ENCODE peak calls at places on chromosomes 1 and 21, in six cellular contexts. F is IMR-90, N is adrenal gland, R is neural progenitor cell, Z is fibroblast of lung, B is sigmoid colon. V is an unnamed sample. For H3K9me3 and H3K4me1, the result is how much of the 10 kb centered on the place peaks cover.

GRCh38 chr1:116122955-116123757 is 12.0 kb downstream of the MAB21L3 start:
- DNase-seq in F (peak), N (no peak), R (no peak), Z (peak), B (no peak), V (no peak)

GRCh38 chr1:176959461-176959860 is 205.1 kb downstream of the ASTN1 start:
- DNase-seq in F (no peak), N (no peak), R (no peak), Z (no peak), B (no peak), V (no peak)

GRCh38 chr1:84247425-84248220 is 53.9 kb upstream of the SAMD13 start:
- DNase-seq in F (peak), N (no peak), R (no peak), Z (peak), B (no peak), V (peak)

GRCh38 chr1:64337476-64337875 is 132.5 kb upstream of the CACHD1 start:
- DNase-seq in F (no peak), N (no peak), R (no peak), Z (no peak), B (no peak), V (no peak)

GRCh38 chr1:193537266-193538003 is 351.0 kb upstream of the B3GALT2 start:
- DNase-seq in F (no peak), N (no peak), R (no peak), Z (no peak), B (no peak), V (peak)

GRCh38 chr1:46220808-46221207 is 17.7 kb downstream of the LURAP1 start:
- DNase-seq in F (no peak), N (no peak), R (no peak), Z (no peak), B (no peak), V (no peak)

GRCh38 chr1:119838255-119838654 is 27.0 kb upstream of the REG4 start:
- DNase-seq in F (peak), N (no peak), R (no peak), Z (no peak), B (no peak), V (no peak)

GRCh38 chr1:158067651-158068050 is 74.2 kb downstream of the KIRREL1 start:
- DNase-seq in F (peak), N (no peak), R (peak), Z (peak), B (peak), V (no peak)

GRCh38 chr1:110148961-110149360 is 1.3 kb upstream of the SLC6A17 start:
- DNase-seq in F (peak), N (no peak), R (peak), Z (no peak), B (no peak), V (peak)

GRCh38 chr1:231590453-231591198 is 36.0 kb upstream of the DISC1 start:
- DNase-seq in F (peak), N (peak), R (peak), Z (peak), B (peak), V (peak)

GRCh38 chr21:44892536-44893277 is 19.2 kb upstream of the PTTG1IP start:
- DNase-seq in F (peak), N (peak), R (peak), Z (peak), B (no peak), V (peak)

GRCh38 chr1:240492832-240493440 is 119.0 kb downstream of the GREM2 start:
- DNase-seq in F (peak), N (peak), R (peak), Z (peak), B (no peak), V (no peak)

GRCh38 chr21:41611966-41612606 is 104.1 kb upstream of the TMPRSS2 start:
- DNase-seq in F (peak), N (no peak), R (peak), Z (no peak), B (peak), V (no peak)

GRCh38 chr1:238399558-238399957 is 508.8 kb upstream of the ZP4 start:
- DNase-seq in F (no peak), N (no peak), R (peak), Z (no peak), B (no peak), V (no peak)

GRCh38 chr21:46418265-46418946 is 40.3 kb upstream of the DIP2A start:
- DNase-seq in F (no peak), N (no peak), R (no peak), Z (no peak), B (no peak), V (no peak)

GRCh38 chr1:77048615-77049005 is 170.6 kb downstream of the PIGK start:
- DNase-seq in F (no peak), N (no peak), R (no peak), Z (no peak), B (no peak), V (no peak)

GRCh38 chr1:241715435-241715834 is 63.4 kb downstream of the WDR64 start:
- DNase-seq in F (no peak), N (no peak), R (no peak), Z (no peak), B (no peak), V (no peak)

GRCh38 chr1:184903111-184903692 is 71.1 kb downstream of the NIBAN1 start:
- DNase-seq in F (no peak), N (no peak), R (no peak), Z (no peak), B (no peak), V (no peak)

GRCh38 chr1:67869233-67869632 is 36.0 kb upstream of the GNG12 start:
- DNase-seq in F (no peak), N (no peak), R (no peak), Z (no peak), B (no peak), V (no peak)

GRCh38 chr1:169707917-169708604 is 3.4 kb downstream of the SELL start:
- DNase-seq in F (no peak), N (no peak), R (no peak), Z (no peak), B (no peak), V (peak)

GRCh38 chr21:46667735-46668380 is 32.4 kb downstream of the PRMT2 start:
- DNase-seq in F (peak), N (no peak), R (peak), Z (peak), B (no peak), V (no peak)

GRCh38 chr1:230877139-230877923 is 9.0 kb upstream of the C1orf198 start:
- DNase-seq in F (peak), N (no peak), R (no peak), Z (peak), B (no peak), V (no peak)

GRCh38 chr21:41164981-41165650 is 2.8 kb upstream of the BACE2 start:
- DNase-seq in F (peak), N (no peak), R (no peak), Z (peak), B (no peak), V (no peak)

GRCh38 chr1:45370575-45370974 is 30.3 kb upstream of the MUTYH start:
- DNase-seq in F (no peak), N (no peak), R (no peak), Z (no peak), B (no peak), V (no peak)

GRCh38 chr21:42125571-42126544 is 54.7 kb downstream of the UMODL1 start:
- DNase-seq in F (peak), N (no peak), R (peak), Z (peak), B (no peak), V (peak)

GRCh38 chr1:220817907-220818306 is 31.2 kb downstream of the MTARC1 start:
- DNase-seq in F (peak), N (no peak), R (no peak), Z (peak), B (peak), V (no peak)

GRCh38 chr1:26700711-26701110 is 4.9 kb downstream of the ARID1A start:
- DNase-seq in F (peak), N (no peak), R (no peak), Z (peak), B (no peak), V (peak)

GRCh38 chr1:217036757-217037156 is 313.5 kb upstream of the ESRRG start:
- DNase-seq in F (no peak), N (no peak), R (no peak), Z (no peak), B (no peak), V (no peak)

GRCh38 chr1:147647796-147648633 is 22.3 kb downstream of the ACP6 start:
- DNase-seq in F (no peak), N (no peak), R (no peak), Z (no peak), B (no peak), V (peak)

GRCh38 chr1:109914587-109915240 is 4.1 kb downstream of the CSF1 start:
- DNase-seq in F (peak), N (no peak), R (no peak), Z (peak), B (no peak), V (no peak)

GRCh38 chr1:110462964-110463363 is 12.0 kb downstream of the PROK1 start:
- DNase-seq in F (peak), N (no peak), R (no peak), Z (peak), B (no peak), V (no peak)

GRCh38 chr1:56074357-56074717 is 505.0 kb downstream of the PLPP3 start:
- DNase-seq in F (no peak), N (no peak), R (no peak), Z (no peak), B (no peak), V (no peak)

GRCh38 chr1:244782056-244782455 is 53.4 kb upstream of the COX20 start:
- DNase-seq in F (peak), N (no peak), R (no peak), Z (no peak), B (no peak), V (no peak)

GRCh38 chr21:42666918-42667317 is 13.5 kb downstream of the PDE9A start:
- DNase-seq in F (no peak), N (no peak), R (no peak), Z (no peak), B (no peak), V (no peak)

GRCh38 chr1:28594661-28595411 is 2.8 kb downstream of the RAB42 start:
- DNase-seq in F (no peak), N (no peak), R (no peak), Z (no peak), B (no peak), V (no peak)

GRCh38 chr1:222043444-222044292 is 301.8 kb upstream of the DUSP10 start:
- DNase-seq in F (peak), N (peak), R (peak), Z (peak), B (peak), V (no peak)
- H3K27ac ChIP-seq in F (peak), N (no peak), R (no peak), Z (peak), B (peak), V (no peak)

DNA sequence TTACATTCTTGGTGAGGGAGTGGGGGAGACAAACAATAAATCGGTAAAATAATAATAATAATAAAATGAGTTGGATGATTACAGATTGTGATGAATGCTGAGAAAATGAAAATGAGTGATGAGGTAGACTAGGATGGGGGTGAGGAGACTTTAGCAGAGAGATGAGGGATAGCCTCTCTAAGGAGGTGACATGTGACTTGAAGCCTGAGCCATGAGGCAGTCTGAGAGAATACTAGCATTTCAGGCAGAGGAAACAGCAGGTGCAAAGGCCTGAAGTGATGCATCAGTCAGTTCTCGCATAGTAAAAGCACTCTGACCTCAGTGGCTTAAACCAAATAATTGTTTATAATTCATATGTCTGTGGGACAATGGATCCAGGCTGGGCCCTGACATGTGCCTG is 181.2 kb downstream of the AGBL4 start:
- DNase-seq in F (no peak), N (no peak), R (no peak), Z (no peak), B (no peak), V (no peak)
- H3K9me3 ChIP-seq in F (under half), N (under half), R (under half), Z (under half), B (under half), V (under half)

DNA sequence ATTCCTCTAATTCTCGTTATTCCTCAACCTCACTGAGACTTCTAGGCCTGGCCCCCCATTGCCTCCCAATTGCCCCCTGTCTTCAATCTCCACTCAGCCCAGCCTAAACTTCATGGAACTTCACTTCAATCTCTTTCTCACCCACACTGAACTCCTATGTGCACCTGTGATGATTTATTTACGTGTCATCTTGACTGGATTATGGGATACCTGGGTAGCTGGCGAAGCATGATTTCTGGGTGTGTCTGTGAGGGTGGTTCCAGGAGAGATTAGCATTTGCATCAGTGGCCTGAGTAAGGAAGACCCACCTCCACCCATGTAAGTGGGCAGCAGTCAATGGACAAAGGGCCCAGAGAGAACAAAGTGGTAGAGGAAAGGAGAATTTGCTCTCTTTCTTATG is 587.0 kb downstream of the NPHP4 start:
- DNase-seq in F (no peak), N (no peak), R (no peak), Z (no peak), B (no peak), V (no peak)
- H3K4me1 ChIP-seq in F (under half), N (under half), R (under half), Z (under half), B (under half), V (under half)

DNA sequence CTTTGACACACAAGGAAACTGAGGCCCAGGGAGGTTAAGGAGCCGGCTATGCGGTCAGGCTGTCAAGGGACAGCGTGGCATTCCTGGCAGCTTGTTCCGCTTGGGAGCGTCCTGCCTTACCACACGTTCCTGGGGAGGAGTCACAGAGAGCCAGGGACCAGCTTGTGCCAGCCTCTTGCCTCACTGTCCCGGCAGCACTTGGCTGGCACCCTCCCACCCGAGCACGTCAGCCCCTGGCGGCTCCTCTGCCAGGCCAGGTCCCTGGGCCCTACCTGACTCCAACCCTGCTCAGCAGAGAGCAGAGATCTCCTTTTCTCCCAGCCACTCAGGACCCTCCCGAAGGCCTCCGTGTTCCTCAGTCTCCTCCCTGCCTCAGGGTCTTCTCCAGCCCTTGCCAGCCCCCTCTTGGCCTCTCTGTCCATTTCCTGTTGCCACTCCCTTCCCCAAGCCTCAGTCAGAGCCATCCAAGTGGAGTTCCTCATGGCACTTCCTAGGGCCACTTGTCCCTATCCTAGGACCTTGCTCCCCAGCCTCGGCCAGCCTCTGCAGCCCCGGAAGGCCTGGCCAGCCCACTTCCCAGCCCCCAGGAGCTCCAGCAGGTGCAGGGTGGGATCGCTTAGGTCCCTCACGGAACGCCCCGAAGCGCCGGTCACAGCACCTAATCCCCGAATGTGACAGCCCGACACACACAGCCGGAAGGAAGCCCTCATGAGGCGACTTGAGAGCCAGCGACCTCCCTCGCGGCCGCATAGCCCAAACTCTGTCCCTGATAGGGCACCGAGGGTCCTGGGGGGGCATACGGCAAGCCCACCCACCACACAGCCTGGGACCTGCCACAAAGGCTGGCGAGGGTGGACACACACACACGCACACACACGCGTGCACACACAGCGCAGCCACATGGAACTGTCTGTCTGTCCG is 130.3 kb downstream of the CASZ1 start:
- DNase-seq in F (no peak), N (peak), R (no peak), Z (no peak), B (peak), V (no peak)
- H3K27ac ChIP-seq in F (no peak), N (no peak), R (no peak), Z (no peak), B (peak), V (no peak)

DNA sequence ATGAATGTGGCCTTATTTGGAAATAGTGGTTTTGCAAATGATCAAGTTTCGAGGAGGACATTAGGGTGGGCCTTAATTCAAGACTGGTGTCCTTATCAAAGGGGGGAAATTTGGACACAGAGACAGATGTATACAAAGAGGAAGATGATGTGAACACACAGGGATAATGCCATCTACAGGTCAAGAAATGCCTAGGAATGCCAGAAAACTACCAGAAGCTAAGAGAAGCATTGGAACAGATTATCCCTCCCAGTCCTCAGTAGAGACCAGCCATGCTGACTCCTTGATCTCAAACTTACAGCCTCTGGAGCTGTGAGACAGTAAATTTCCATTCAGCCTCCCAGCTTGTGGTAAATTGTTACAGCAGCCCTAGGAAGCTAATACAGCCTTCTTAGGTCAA is 151.4 kb downstream of the PTGER3 start:
- DNase-seq in F (no peak), N (no peak), R (peak), Z (no peak), B (no peak), V (no peak)
- H3K9me3 ChIP-seq in F (under half), N (under half), R (under half), Z (under half), B (under half), V (under half)

DNA sequence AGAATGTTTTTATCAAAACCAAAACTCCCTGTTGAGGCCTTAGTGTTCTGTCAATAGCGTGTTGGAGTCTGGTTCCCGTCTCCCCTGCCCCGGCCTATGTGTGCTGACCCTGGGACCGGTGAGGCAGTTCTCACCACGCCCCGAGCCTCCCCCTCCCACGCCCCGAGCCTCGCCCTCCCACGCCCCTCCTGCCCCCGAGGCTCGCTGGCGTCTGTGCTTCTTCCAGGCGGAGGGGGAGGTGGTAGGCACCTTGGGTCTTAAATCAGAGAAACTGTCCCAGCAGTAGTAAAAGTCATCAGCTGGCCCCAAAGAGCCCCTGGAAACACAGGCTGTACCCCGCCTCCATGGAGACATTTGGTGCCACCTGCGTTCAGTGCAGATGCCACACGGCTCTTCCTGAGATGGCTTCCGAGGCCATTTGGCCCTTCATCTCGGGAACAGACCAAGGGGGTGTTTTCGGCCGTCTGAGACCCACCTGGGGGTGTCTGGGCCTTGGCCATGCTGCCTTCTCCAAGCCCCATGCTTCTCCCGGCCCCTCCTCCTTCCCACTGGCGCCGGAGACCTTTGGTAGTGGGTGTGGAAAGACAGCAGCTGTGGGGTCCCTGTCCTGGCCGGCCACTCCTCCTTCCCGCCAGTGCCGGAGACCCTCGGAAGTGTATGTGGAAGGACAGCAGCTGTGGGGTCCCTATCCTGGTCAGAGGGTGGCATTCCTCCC is 44.7 kb downstream of the SKI start:
- DNase-seq in F (no peak), N (no peak), R (no peak), Z (no peak), B (no peak), V (no peak)
- H3K4me1 ChIP-seq in F (half or more), N (half or more), R (half or more), Z (under half), B (half or more), V (half or more)

V was measured in CD4-positive, CD25-positive, alpha-beta regulatory T cell.